ENCODE peak calls at places on chromosomes 13 and 19, in five cellular contexts. One of them, this sample, is unnamed.

GRCh38 chr19:13028027-13028426 is 32.8 kb downstream of the NFIX start:
- DNase-seq in HS-27A: no peak
- DNase-seq in amniotic stem cell: no peak
- DNase-seq in cardiac muscle cell: no peak
- DNase-seq in BE2C: no peak
- DNase-seq in this sample: no peak

GRCh38 chr19:21569497-21569870 is 64.1 kb downstream of the ZNF429 start:
- DNase-seq in HS-27A: no peak
- DNase-seq in amniotic stem cell: no peak
- DNase-seq in cardiac muscle cell: no peak
- DNase-seq in BE2C: no peak
- DNase-seq in this sample: no peak

GRCh38 chr13:45142440-45143345 is 22.4 kb downstream of the GTF2F2 start:
- DNase-seq in HS-27A: no peak
- DNase-seq in amniotic stem cell: no peak
- DNase-seq in cardiac muscle cell: no peak
- DNase-seq in BE2C: no peak
- DNase-seq in this sample: no peak

GRCh38 chr13:74104661-74105275 is 29.4 kb downstream of the KLF12 start:
- DNase-seq in HS-27A: no peak
- DNase-seq in amniotic stem cell: no peak
- DNase-seq in cardiac muscle cell: no peak
- DNase-seq in BE2C: no peak
- DNase-seq in this sample: no peak

GRCh38 chr19:33430674-33431277 is 57.3 kb downstream of the CEBPG start:
- DNase-seq in HS-27A: peak
- DNase-seq in amniotic stem cell: peak
- DNase-seq in cardiac muscle cell: peak
- DNase-seq in BE2C: peak
- DNase-seq in this sample: no peak

GRCh38 chr19:42352216-42352892 is 26.9 kb downstream of the MEGF8 start:
- DNase-seq in HS-27A: no peak
- DNase-seq in amniotic stem cell: no peak
- DNase-seq in cardiac muscle cell: no peak
- DNase-seq in BE2C: peak
- DNase-seq in this sample: no peak

GRCh38 chr13:64239372-64239771 is 2823.7 kb upstream of the PCDH20 start:
- DNase-seq in HS-27A: peak
- DNase-seq in amniotic stem cell: no peak
- DNase-seq in cardiac muscle cell: no peak
- DNase-seq in BE2C: no peak
- DNase-seq in this sample: peak

GRCh38 chr13:65965496-65965895 is 1264.6 kb downstream of the PCDH9 start:
- DNase-seq in HS-27A: no peak
- DNase-seq in amniotic stem cell: peak
- DNase-seq in cardiac muscle cell: no peak
- DNase-seq in BE2C: no peak
- DNase-seq in this sample: no peak

GRCh38 chr19:33022472-33023116 is 42.1 kb downstream of the RHPN2 start:
- DNase-seq in HS-27A: no peak
- DNase-seq in amniotic stem cell: no peak
- DNase-seq in cardiac muscle cell: peak
- DNase-seq in BE2C: no peak
- DNase-seq in this sample: no peak

GRCh38 chr13:33126909-33127607 is 110.8 kb downstream of the KL start:
- DNase-seq in HS-27A: no peak
- DNase-seq in amniotic stem cell: no peak
- DNase-seq in cardiac muscle cell: no peak
- DNase-seq in BE2C: no peak
- DNase-seq in this sample: no peak

GRCh38 chr19:29093553-29093908 is 119.4 kb downstream of the UQCRFS1 start:
- DNase-seq in HS-27A: no peak
- DNase-seq in amniotic stem cell: no peak
- DNase-seq in cardiac muscle cell: no peak
- DNase-seq in BE2C: no peak
- DNase-seq in this sample: no peak

GRCh38 chr19:58305932-58306323 is 751 bp downstream of the ERVK3-1 start:
- DNase-seq in HS-27A: no peak
- DNase-seq in amniotic stem cell: no peak
- DNase-seq in cardiac muscle cell: no peak
- DNase-seq in BE2C: no peak
- DNase-seq in this sample: no peak

GRCh38 chr13:105997436-105998232 is 537.8 kb downstream of the EFNB2 start:
- DNase-seq in HS-27A: no peak
- DNase-seq in amniotic stem cell: no peak
- DNase-seq in cardiac muscle cell: no peak
- DNase-seq in BE2C: no peak
- DNase-seq in this sample: no peak

GRCh38 chr19:3479177-3479818 is 1.0 kb downstream of the SMIM24 start:
- DNase-seq in HS-27A: no peak
- DNase-seq in amniotic stem cell: no peak
- DNase-seq in cardiac muscle cell: peak
- DNase-seq in BE2C: peak
- DNase-seq in this sample: no peak

GRCh38 chr13:59450218-59450617 is 713.5 kb downstream of the DIAPH3 start:
- DNase-seq in HS-27A: no peak
- DNase-seq in amniotic stem cell: no peak
- DNase-seq in cardiac muscle cell: no peak
- DNase-seq in BE2C: no peak
- DNase-seq in this sample: no peak

GRCh38 chr19:13526552-13526951 is 20.3 kb upstream of the CACNA1A start:
- DNase-seq in HS-27A: no peak
- DNase-seq in amniotic stem cell: no peak
- DNase-seq in cardiac muscle cell: peak
- DNase-seq in BE2C: peak
- DNase-seq in this sample: no peak

GRCh38 chr13:112057736-112058518 is 9.0 kb upstream of the SOX1 start:
- DNase-seq in HS-27A: no peak
- DNase-seq in amniotic stem cell: no peak
- DNase-seq in cardiac muscle cell: no peak
- DNase-seq in BE2C: no peak
- DNase-seq in this sample: no peak

GRCh38 chr13:52454459-52454824 is 836 bp upstream of the CKAP2 start:
- DNase-seq in HS-27A: no peak
- DNase-seq in amniotic stem cell: no peak
- DNase-seq in cardiac muscle cell: peak
- DNase-seq in BE2C: no peak
- DNase-seq in this sample: no peak

GRCh38 chr13:77084755-77085154 is 57.8 kb upstream of the FBXL3 start:
- DNase-seq in HS-27A: no peak
- DNase-seq in amniotic stem cell: no peak
- DNase-seq in cardiac muscle cell: no peak
- DNase-seq in BE2C: no peak
- DNase-seq in this sample: no peak

GRCh38 chr19:44202470-44202869 is 9.9 kb upstream of the ZNF227 start:
- DNase-seq in HS-27A: no peak
- DNase-seq in amniotic stem cell: peak
- DNase-seq in cardiac muscle cell: no peak
- DNase-seq in BE2C: no peak
- DNase-seq in this sample: no peak

This sample was measured in HS-5.